ENCODE peak calls at places on chromosomes 3 and 15, in seven cellular contexts. One of them, this sample, is unnamed.

GRCh38 chr3:126212629-126213375 is 32.4 kb upstream of the ALDH1L1 start:
- DNase-seq in activated naive CD8-positive, alpha-beta T cell treated with anti-CD3 and anti-CD28 coated beads, Interleukin-2, amount 50 U/mL, for 24 hours: no peak
- DNase-seq in smooth muscle cell of the brain vasculature: no peak
- DNase-seq in naive thymus-derived CD8-positive, alpha-beta T cell: no peak
- DNase-seq in neuronal stem cell: peak
- DNase-seq in hypothalamus: no peak
- DNase-seq in fibroblast of the aortic adventitia: peak
- DNase-seq in this sample: peak

GRCh38 chr15:100708916-100709315 is 106.5 kb downstream of the ASB7 start:
- DNase-seq in neuronal stem cell: no peak
- DNase-seq in activated naive CD8-positive, alpha-beta T cell treated with anti-CD3 and anti-CD28 coated beads, Interleukin-2, amount 50 U/mL, for 24 hours: no peak
- DNase-seq in smooth muscle cell of the brain vasculature: no peak
- DNase-seq in fibroblast of the aortic adventitia: no peak
- DNase-seq in naive thymus-derived CD8-positive, alpha-beta T cell: no peak
- DNase-seq in hypothalamus: no peak
- DNase-seq in this sample: no peak

GRCh38 chr3:165075695-165076094 is 2.6 kb downstream of the SI start:
- DNase-seq in fibroblast of the aortic adventitia: no peak
- DNase-seq in naive thymus-derived CD8-positive, alpha-beta T cell: no peak
- DNase-seq in smooth muscle cell of the brain vasculature: no peak
- DNase-seq in activated naive CD8-positive, alpha-beta T cell treated with anti-CD3 and anti-CD28 coated beads, Interleukin-2, amount 50 U/mL, for 24 hours: no peak
- DNase-seq in neuronal stem cell: no peak
- DNase-seq in hypothalamus: no peak
- DNase-seq in this sample: no peak

GRCh38 chr3:64266065-64266874 is 41.0 kb upstream of the PRICKLE2 start:
- DNase-seq in naive thymus-derived CD8-positive, alpha-beta T cell: no peak
- DNase-seq in neuronal stem cell: no peak
- DNase-seq in fibroblast of the aortic adventitia: peak
- DNase-seq in hypothalamus: no peak
- DNase-seq in smooth muscle cell of the brain vasculature: peak
- DNase-seq in activated naive CD8-positive, alpha-beta T cell treated with anti-CD3 and anti-CD28 coated beads, Interleukin-2, amount 50 U/mL, for 24 hours: no peak
- DNase-seq in this sample: peak

GRCh38 chr3:147843331-147843730 is 434.2 kb downstream of the ZIC1 start:
- DNase-seq in activated naive CD8-positive, alpha-beta T cell treated with anti-CD3 and anti-CD28 coated beads, Interleukin-2, amount 50 U/mL, for 24 hours: no peak
- DNase-seq in naive thymus-derived CD8-positive, alpha-beta T cell: no peak
- DNase-seq in hypothalamus: no peak
- DNase-seq in smooth muscle cell of the brain vasculature: no peak
- DNase-seq in fibroblast of the aortic adventitia: no peak
- DNase-seq in neuronal stem cell: no peak
- DNase-seq in this sample: peak

GRCh38 chr3:66107855-66108254 is 69.1 kb upstream of the MAGI1 start:
- DNase-seq in hypothalamus: no peak
- DNase-seq in fibroblast of the aortic adventitia: peak
- DNase-seq in naive thymus-derived CD8-positive, alpha-beta T cell: no peak
- DNase-seq in smooth muscle cell of the brain vasculature: no peak
- DNase-seq in activated naive CD8-positive, alpha-beta T cell treated with anti-CD3 and anti-CD28 coated beads, Interleukin-2, amount 50 U/mL, for 24 hours: no peak
- DNase-seq in neuronal stem cell: no peak
- DNase-seq in this sample: peak

GRCh38 chr15:45084163-45084562 is 29.8 kb downstream of the DUOX2 start:
- DNase-seq in naive thymus-derived CD8-positive, alpha-beta T cell: no peak
- DNase-seq in activated naive CD8-positive, alpha-beta T cell treated with anti-CD3 and anti-CD28 coated beads, Interleukin-2, amount 50 U/mL, for 24 hours: no peak
- DNase-seq in neuronal stem cell: no peak
- DNase-seq in hypothalamus: no peak
- DNase-seq in fibroblast of the aortic adventitia: no peak
- DNase-seq in smooth muscle cell of the brain vasculature: no peak
- DNase-seq in this sample: no peak

GRCh38 chr15:82832601-82833209 is 23.3 kb downstream of the WHAMM start:
- DNase-seq in hypothalamus: no peak
- DNase-seq in neuronal stem cell: no peak
- DNase-seq in smooth muscle cell of the brain vasculature: no peak
- DNase-seq in fibroblast of the aortic adventitia: peak
- DNase-seq in naive thymus-derived CD8-positive, alpha-beta T cell: no peak
- DNase-seq in activated naive CD8-positive, alpha-beta T cell treated with anti-CD3 and anti-CD28 coated beads, Interleukin-2, amount 50 U/mL, for 24 hours: peak
- DNase-seq in this sample: peak

GRCh38 chr3:61927332-61927731 is 366.0 kb downstream of the PTPRG start:
- DNase-seq in activated naive CD8-positive, alpha-beta T cell treated with anti-CD3 and anti-CD28 coated beads, Interleukin-2, amount 50 U/mL, for 24 hours: no peak
- DNase-seq in naive thymus-derived CD8-positive, alpha-beta T cell: no peak
- DNase-seq in neuronal stem cell: no peak
- DNase-seq in fibroblast of the aortic adventitia: peak
- DNase-seq in smooth muscle cell of the brain vasculature: peak
- DNase-seq in hypothalamus: no peak
- DNase-seq in this sample: peak

GRCh38 chr15:54410481-54410880 is 432.2 kb downstream of the UNC13C start:
- DNase-seq in fibroblast of the aortic adventitia: no peak
- DNase-seq in naive thymus-derived CD8-positive, alpha-beta T cell: no peak
- DNase-seq in activated naive CD8-positive, alpha-beta T cell treated with anti-CD3 and anti-CD28 coated beads, Interleukin-2, amount 50 U/mL, for 24 hours: no peak
- DNase-seq in hypothalamus: no peak
- DNase-seq in smooth muscle cell of the brain vasculature: no peak
- DNase-seq in neuronal stem cell: no peak
- DNase-seq in this sample: no peak

GRCh38 chr15:58536414-58536813 is 104.6 kb downstream of the LIPC start:
- DNase-seq in fibroblast of the aortic adventitia: no peak
- DNase-seq in smooth muscle cell of the brain vasculature: no peak
- DNase-seq in naive thymus-derived CD8-positive, alpha-beta T cell: no peak
- DNase-seq in activated naive CD8-positive, alpha-beta T cell treated with anti-CD3 and anti-CD28 coated beads, Interleukin-2, amount 50 U/mL, for 24 hours: no peak
- DNase-seq in neuronal stem cell: no peak
- DNase-seq in hypothalamus: no peak
- DNase-seq in this sample: no peak

GRCh38 chr15:39474657-39475056 is 106.2 kb upstream of the THBS1 start:
- DNase-seq in smooth muscle cell of the brain vasculature: no peak
- DNase-seq in neuronal stem cell: no peak
- DNase-seq in activated naive CD8-positive, alpha-beta T cell treated with anti-CD3 and anti-CD28 coated beads, Interleukin-2, amount 50 U/mL, for 24 hours: no peak
- DNase-seq in hypothalamus: no peak
- DNase-seq in fibroblast of the aortic adventitia: no peak
- DNase-seq in naive thymus-derived CD8-positive, alpha-beta T cell: no peak
- DNase-seq in this sample: no peak

GRCh38 chr3:178421069-178421468 is 115.2 kb upstream of the KCNMB2 start:
- DNase-seq in activated naive CD8-positive, alpha-beta T cell treated with anti-CD3 and anti-CD28 coated beads, Interleukin-2, amount 50 U/mL, for 24 hours: no peak
- DNase-seq in smooth muscle cell of the brain vasculature: no peak
- DNase-seq in hypothalamus: no peak
- DNase-seq in naive thymus-derived CD8-positive, alpha-beta T cell: no peak
- DNase-seq in neuronal stem cell: no peak
- DNase-seq in fibroblast of the aortic adventitia: no peak
- DNase-seq in this sample: no peak

GRCh38 chr3:193744822-193745684 is 152.0 kb downstream of the OPA1 start:
- DNase-seq in neuronal stem cell: no peak
- DNase-seq in naive thymus-derived CD8-positive, alpha-beta T cell: no peak
- DNase-seq in hypothalamus: no peak
- DNase-seq in fibroblast of the aortic adventitia: no peak
- DNase-seq in smooth muscle cell of the brain vasculature: no peak
- DNase-seq in activated naive CD8-positive, alpha-beta T cell treated with anti-CD3 and anti-CD28 coated beads, Interleukin-2, amount 50 U/mL, for 24 hours: no peak
- DNase-seq in this sample: no peak

GRCh38 chr15:60635507-60636352 is 156.8 kb upstream of the ICE2 start:
- DNase-seq in smooth muscle cell of the brain vasculature: no peak
- DNase-seq in neuronal stem cell: no peak
- DNase-seq in hypothalamus: no peak
- DNase-seq in naive thymus-derived CD8-positive, alpha-beta T cell: no peak
- DNase-seq in fibroblast of the aortic adventitia: no peak
- DNase-seq in activated naive CD8-positive, alpha-beta T cell treated with anti-CD3 and anti-CD28 coated beads, Interleukin-2, amount 50 U/mL, for 24 hours: no peak
- DNase-seq in this sample: no peak

GRCh38 chr3:58521002-58521670 is 15.9 kb downstream of the ACOX2 start:
- DNase-seq in fibroblast of the aortic adventitia: no peak
- DNase-seq in activated naive CD8-positive, alpha-beta T cell treated with anti-CD3 and anti-CD28 coated beads, Interleukin-2, amount 50 U/mL, for 24 hours: no peak
- DNase-seq in hypothalamus: no peak
- DNase-seq in neuronal stem cell: no peak
- DNase-seq in naive thymus-derived CD8-positive, alpha-beta T cell: no peak
- DNase-seq in smooth muscle cell of the brain vasculature: no peak
- DNase-seq in this sample: peak

GRCh38 chr15:66130496-66131014 is 123.0 kb downstream of the MEGF11 start:
- DNase-seq in neuronal stem cell: no peak
- DNase-seq in smooth muscle cell of the brain vasculature: no peak
- DNase-seq in hypothalamus: no peak
- DNase-seq in activated naive CD8-positive, alpha-beta T cell treated with anti-CD3 and anti-CD28 coated beads, Interleukin-2, amount 50 U/mL, for 24 hours: no peak
- DNase-seq in naive thymus-derived CD8-positive, alpha-beta T cell: no peak
- DNase-seq in fibroblast of the aortic adventitia: no peak
- DNase-seq in this sample: no peak

GRCh38 chr3:142095866-142096265 is 53.5 kb downstream of the TFDP2 start:
- DNase-seq in fibroblast of the aortic adventitia: no peak
- DNase-seq in activated naive CD8-positive, alpha-beta T cell treated with anti-CD3 and anti-CD28 coated beads, Interleukin-2, amount 50 U/mL, for 24 hours: no peak
- DNase-seq in smooth muscle cell of the brain vasculature: no peak
- DNase-seq in naive thymus-derived CD8-positive, alpha-beta T cell: no peak
- DNase-seq in hypothalamus: no peak
- DNase-seq in neuronal stem cell: no peak
- DNase-seq in this sample: no peak

GRCh38 chr3:187770224-187770623 is 25.0 kb upstream of the BCL6 start:
- DNase-seq in neuronal stem cell: no peak
- DNase-seq in smooth muscle cell of the brain vasculature: no peak
- DNase-seq in hypothalamus: no peak
- DNase-seq in activated naive CD8-positive, alpha-beta T cell treated with anti-CD3 and anti-CD28 coated beads, Interleukin-2, amount 50 U/mL, for 24 hours: no peak
- DNase-seq in fibroblast of the aortic adventitia: no peak
- DNase-seq in naive thymus-derived CD8-positive, alpha-beta T cell: no peak
- DNase-seq in this sample: no peak

GRCh38 chr3:38343797-38344594 is 2.6 kb upstream of the XYLB start:
- DNase-seq in hypothalamus: no peak
- DNase-seq in fibroblast of the aortic adventitia: peak
- DNase-seq in smooth muscle cell of the brain vasculature: no peak
- DNase-seq in naive thymus-derived CD8-positive, alpha-beta T cell: no peak
- DNase-seq in neuronal stem cell: no peak
- DNase-seq in activated naive CD8-positive, alpha-beta T cell treated with anti-CD3 and anti-CD28 coated beads, Interleukin-2, amount 50 U/mL, for 24 hours: no peak
- DNase-seq in this sample: no peak

GRCh38 chr3:26712211-26713026 is 89.8 kb downstream of the LRRC3B start:
- DNase-seq in activated naive CD8-positive, alpha-beta T cell treated with anti-CD3 and anti-CD28 coated beads, Interleukin-2, amount 50 U/mL, for 24 hours: no peak
- DNase-seq in fibroblast of the aortic adventitia: peak
- DNase-seq in smooth muscle cell of the brain vasculature: no peak
- DNase-seq in naive thymus-derived CD8-positive, alpha-beta T cell: no peak
- DNase-seq in neuronal stem cell: peak
- DNase-seq in hypothalamus: no peak
- DNase-seq in this sample: peak

GRCh38 chr15:27057904-27058645 is 87.1 kb downstream of the GABRG3 start:
- DNase-seq in fibroblast of the aortic adventitia: peak
- DNase-seq in hypothalamus: no peak
- DNase-seq in neuronal stem cell: no peak
- DNase-seq in activated naive CD8-positive, alpha-beta T cell treated with anti-CD3 and anti-CD28 coated beads, Interleukin-2, amount 50 U/mL, for 24 hours: no peak
- DNase-seq in smooth muscle cell of the brain vasculature: no peak
- DNase-seq in naive thymus-derived CD8-positive, alpha-beta T cell: no peak
- DNase-seq in this sample: peak

GRCh38 chr3:188683032-188683491 is 488.7 kb upstream of the TPRG1 start:
- DNase-seq in activated naive CD8-positive, alpha-beta T cell treated with anti-CD3 and anti-CD28 coated beads, Interleukin-2, amount 50 U/mL, for 24 hours: peak
- DNase-seq in fibroblast of the aortic adventitia: peak
- DNase-seq in neuronal stem cell: no peak
- DNase-seq in naive thymus-derived CD8-positive, alpha-beta T cell: no peak
- DNase-seq in smooth muscle cell of the brain vasculature: peak
- DNase-seq in hypothalamus: no peak
- DNase-seq in this sample: peak

GRCh38 chr3:165254812-165255211 is 58.6 kb upstream of the SLITRK3 start:
- DNase-seq in hypothalamus: no peak
- DNase-seq in fibroblast of the aortic adventitia: peak
- DNase-seq in naive thymus-derived CD8-positive, alpha-beta T cell: no peak
- DNase-seq in smooth muscle cell of the brain vasculature: no peak
- DNase-seq in neuronal stem cell: peak
- DNase-seq in activated naive CD8-positive, alpha-beta T cell treated with anti-CD3 and anti-CD28 coated beads, Interleukin-2, amount 50 U/mL, for 24 hours: no peak
- DNase-seq in this sample: peak

GRCh38 chr15:98650871-98651481 is 2.6 kb downstream of the IGF1R start:
- DNase-seq in naive thymus-derived CD8-positive, alpha-beta T cell: no peak
- DNase-seq in fibroblast of the aortic adventitia: peak
- DNase-seq in activated naive CD8-positive, alpha-beta T cell treated with anti-CD3 and anti-CD28 coated beads, Interleukin-2, amount 50 U/mL, for 24 hours: peak
- DNase-seq in smooth muscle cell of the brain vasculature: no peak
- DNase-seq in hypothalamus: no peak
- DNase-seq in neuronal stem cell: no peak
- DNase-seq in this sample: peak

GRCh38 chr3:43852066-43852465 is 161.3 kb downstream of the ABHD5 start:
- DNase-seq in neuronal stem cell: no peak
- DNase-seq in naive thymus-derived CD8-positive, alpha-beta T cell: no peak
- DNase-seq in fibroblast of the aortic adventitia: peak
- DNase-seq in smooth muscle cell of the brain vasculature: no peak
- DNase-seq in activated naive CD8-positive, alpha-beta T cell treated with anti-CD3 and anti-CD28 coated beads, Interleukin-2, amount 50 U/mL, for 24 hours: no peak
- DNase-seq in hypothalamus: no peak
- DNase-seq in this sample: peak

GRCh38 chr3:191961036-191961435 is 500.1 kb downstream of the PYDC2 start:
- DNase-seq in neuronal stem cell: no peak
- DNase-seq in activated naive CD8-positive, alpha-beta T cell treated with anti-CD3 and anti-CD28 coated beads, Interleukin-2, amount 50 U/mL, for 24 hours: no peak
- DNase-seq in hypothalamus: no peak
- DNase-seq in smooth muscle cell of the brain vasculature: no peak
- DNase-seq in naive thymus-derived CD8-positive, alpha-beta T cell: no peak
- DNase-seq in fibroblast of the aortic adventitia: no peak
- DNase-seq in this sample: no peak

GRCh38 chr3:48047841-48048456 is 31.7 kb upstream of the MAP4 start:
- DNase-seq in activated naive CD8-positive, alpha-beta T cell treated with anti-CD3 and anti-CD28 coated beads, Interleukin-2, amount 50 U/mL, for 24 hours: no peak
- DNase-seq in smooth muscle cell of the brain vasculature: no peak
- DNase-seq in neuronal stem cell: no peak
- DNase-seq in fibroblast of the aortic adventitia: peak
- DNase-seq in naive thymus-derived CD8-positive, alpha-beta T cell: no peak
- DNase-seq in hypothalamus: no peak
- DNase-seq in this sample: no peak

GRCh38 chr3:121111914-121112612 is 204.1 kb downstream of the STXBP5L start:
- DNase-seq in fibroblast of the aortic adventitia: no peak
- DNase-seq in activated naive CD8-positive, alpha-beta T cell treated with anti-CD3 and anti-CD28 coated beads, Interleukin-2, amount 50 U/mL, for 24 hours: no peak
- DNase-seq in hypothalamus: no peak
- DNase-seq in neuronal stem cell: peak
- DNase-seq in naive thymus-derived CD8-positive, alpha-beta T cell: no peak
- DNase-seq in smooth muscle cell of the brain vasculature: no peak
- DNase-seq in this sample: no peak

GRCh38 chr3:100104817-100105413 is 9.4 kb downstream of the FILIP1L start:
- DNase-seq in fibroblast of the aortic adventitia: no peak
- DNase-seq in activated naive CD8-positive, alpha-beta T cell treated with anti-CD3 and anti-CD28 coated beads, Interleukin-2, amount 50 U/mL, for 24 hours: no peak
- DNase-seq in smooth muscle cell of the brain vasculature: no peak
- DNase-seq in hypothalamus: no peak
- DNase-seq in naive thymus-derived CD8-positive, alpha-beta T cell: no peak
- DNase-seq in neuronal stem cell: no peak
- DNase-seq in this sample: peak

GRCh38 chr3:117439812-117440211 is 730.2 kb downstream of the TUSC7 start:
- DNase-seq in hypothalamus: no peak
- DNase-seq in fibroblast of the aortic adventitia: peak
- DNase-seq in neuronal stem cell: peak
- DNase-seq in activated naive CD8-positive, alpha-beta T cell treated with anti-CD3 and anti-CD28 coated beads, Interleukin-2, amount 50 U/mL, for 24 hours: no peak
- DNase-seq in smooth muscle cell of the brain vasculature: peak
- DNase-seq in naive thymus-derived CD8-positive, alpha-beta T cell: no peak
- DNase-seq in this sample: peak

GRCh38 chr15:40793216-40793989 is 13.5 kb upstream of the ZFYVE19 start:
- DNase-seq in smooth muscle cell of the brain vasculature: peak
- DNase-seq in activated naive CD8-positive, alpha-beta T cell treated with anti-CD3 and anti-CD28 coated beads, Interleukin-2, amount 50 U/mL, for 24 hours: no peak
- DNase-seq in naive thymus-derived CD8-positive, alpha-beta T cell: no peak
- DNase-seq in fibroblast of the aortic adventitia: peak
- DNase-seq in hypothalamus: no peak
- DNase-seq in neuronal stem cell: no peak
- DNase-seq in this sample: peak

GRCh38 chr3:178084938-178085816 is 451.1 kb upstream of the KCNMB2 start:
- DNase-seq in naive thymus-derived CD8-positive, alpha-beta T cell: peak
- DNase-seq in neuronal stem cell: peak
- DNase-seq in smooth muscle cell of the brain vasculature: peak
- DNase-seq in hypothalamus: no peak
- DNase-seq in activated naive CD8-positive, alpha-beta T cell treated with anti-CD3 and anti-CD28 coated beads, Interleukin-2, amount 50 U/mL, for 24 hours: peak
- DNase-seq in fibroblast of the aortic adventitia: peak
- DNase-seq in this sample: peak

GRCh38 chr3:118548434-118548833 is 486.2 kb downstream of the IGSF11 start:
- DNase-seq in neuronal stem cell: no peak
- DNase-seq in smooth muscle cell of the brain vasculature: no peak
- DNase-seq in naive thymus-derived CD8-positive, alpha-beta T cell: no peak
- DNase-seq in activated naive CD8-positive, alpha-beta T cell treated with anti-CD3 and anti-CD28 coated beads, Interleukin-2, amount 50 U/mL, for 24 hours: no peak
- DNase-seq in hypothalamus: no peak
- DNase-seq in fibroblast of the aortic adventitia: no peak
- DNase-seq in this sample: no peak

GRCh38 chr3:69941439-69942176 is 57.9 kb upstream of the SAMMSON start:
- DNase-seq in fibroblast of the aortic adventitia: no peak
- DNase-seq in activated naive CD8-positive, alpha-beta T cell treated with anti-CD3 and anti-CD28 coated beads, Interleukin-2, amount 50 U/mL, for 24 hours: no peak
- DNase-seq in naive thymus-derived CD8-positive, alpha-beta T cell: no peak
- DNase-seq in smooth muscle cell of the brain vasculature: no peak
- DNase-seq in neuronal stem cell: no peak
- DNase-seq in hypothalamus: no peak
- DNase-seq in this sample: peak

GRCh38 chr15:29269485-29270168 is at the start of gene NSMCE3:
- DNase-seq in fibroblast of the aortic adventitia: peak
- DNase-seq in activated naive CD8-positive, alpha-beta T cell treated with anti-CD3 and anti-CD28 coated beads, Interleukin-2, amount 50 U/mL, for 24 hours: peak
- DNase-seq in hypothalamus: peak
- DNase-seq in naive thymus-derived CD8-positive, alpha-beta T cell: peak
- DNase-seq in smooth muscle cell of the brain vasculature: peak
- DNase-seq in neuronal stem cell: peak
- DNase-seq in this sample: peak

GRCh38 chr3:179663093-179663492 is 10.3 kb downstream of the USP13 start:
- DNase-seq in neuronal stem cell: no peak
- DNase-seq in activated naive CD8-positive, alpha-beta T cell treated with anti-CD3 and anti-CD28 coated beads, Interleukin-2, amount 50 U/mL, for 24 hours: no peak
- DNase-seq in naive thymus-derived CD8-positive, alpha-beta T cell: no peak
- DNase-seq in smooth muscle cell of the brain vasculature: no peak
- DNase-seq in hypothalamus: no peak
- DNase-seq in fibroblast of the aortic adventitia: no peak
- DNase-seq in this sample: no peak

GRCh38 chr3:76554717-76555116 is 485.2 kb upstream of the ROBO2 start:
- DNase-seq in activated naive CD8-positive, alpha-beta T cell treated with anti-CD3 and anti-CD28 coated beads, Interleukin-2, amount 50 U/mL, for 24 hours: no peak
- DNase-seq in hypothalamus: no peak
- DNase-seq in neuronal stem cell: no peak
- DNase-seq in fibroblast of the aortic adventitia: no peak
- DNase-seq in naive thymus-derived CD8-positive, alpha-beta T cell: no peak
- DNase-seq in smooth muscle cell of the brain vasculature: peak
- DNase-seq in this sample: peak